ENCODE peak calls at places on chromosomes 2 and 18, in seven cellular contexts. One of them, this sample, is unnamed.

GRCh38 chr18:56168049-56168781 is 470.2 kb downstream of the TXNL1 start:
- DNase-seq in neural crest cell: no peak
- DNase-seq in Calu3: no peak
- DNase-seq in BJ: peak
- DNase-seq in A549: no peak
- DNase-seq in NCI-H510A: no peak
- DNase-seq in T follicular helper cell: no peak
- DNase-seq in this sample: peak

GRCh38 chr18:48728204-48728833 is 189.5 kb downstream of the CTIF start:
- DNase-seq in A549: no peak
- DNase-seq in neural crest cell: no peak
- DNase-seq in Calu3: no peak
- DNase-seq in NCI-H510A: no peak
- DNase-seq in T follicular helper cell: no peak
- DNase-seq in BJ: peak
- DNase-seq in this sample: no peak

GRCh38 chr2:234269769-234270204 is 219.3 kb downstream of the SPP2 start:
- DNase-seq in BJ: no peak
- DNase-seq in neural crest cell: no peak
- DNase-seq in Calu3: no peak
- DNase-seq in NCI-H510A: no peak
- DNase-seq in T follicular helper cell: no peak
- DNase-seq in A549: no peak
- DNase-seq in this sample: peak

GRCh38 chr18:10230072-10230471 is 224.4 kb upstream of the APCDD1 start:
- DNase-seq in BJ: peak
- DNase-seq in NCI-H510A: no peak
- DNase-seq in T follicular helper cell: no peak
- DNase-seq in A549: no peak
- DNase-seq in Calu3: no peak
- DNase-seq in neural crest cell: no peak
- DNase-seq in this sample: no peak

GRCh38 chr2:229901819-229902218 is 20.0 kb downstream of the TRIP12 start:
- DNase-seq in Calu3: peak
- DNase-seq in A549: peak
- DNase-seq in neural crest cell: no peak
- DNase-seq in T follicular helper cell: no peak
- DNase-seq in BJ: no peak
- DNase-seq in NCI-H510A: no peak
- DNase-seq in this sample: peak

GRCh38 chr2:231854616-231855125 is 68.4 kb downstream of the COPS7B start:
- DNase-seq in T follicular helper cell: no peak
- DNase-seq in Calu3: no peak
- DNase-seq in NCI-H510A: peak
- DNase-seq in neural crest cell: no peak
- DNase-seq in BJ: no peak
- DNase-seq in A549: no peak
- DNase-seq in this sample: no peak

GRCh38 chr2:234763051-234763909 is 188.5 kb upstream of the SH3BP4 start:
- DNase-seq in T follicular helper cell: no peak
- DNase-seq in neural crest cell: no peak
- DNase-seq in A549: no peak
- DNase-seq in NCI-H510A: no peak
- DNase-seq in BJ: peak
- DNase-seq in Calu3: no peak
- DNase-seq in this sample: no peak

GRCh38 chr18:48539406-48540328 is 836 bp downstream of the CTIF start:
- DNase-seq in T follicular helper cell: peak
- DNase-seq in BJ: no peak
- DNase-seq in A549: peak
- DNase-seq in NCI-H510A: no peak
- DNase-seq in Calu3: peak
- DNase-seq in neural crest cell: peak
- DNase-seq in this sample: peak

GRCh38 chr18:12086249-12086648 is 7.4 kb upstream of the ANKRD62 start:
- DNase-seq in NCI-H510A: peak
- DNase-seq in Calu3: peak
- DNase-seq in BJ: no peak
- DNase-seq in T follicular helper cell: no peak
- DNase-seq in neural crest cell: no peak
- DNase-seq in A549: no peak
- DNase-seq in this sample: peak

GRCh38 chr2:164842624-164842966 is 972 bp upstream of the COBLL1 start:
- DNase-seq in NCI-H510A: no peak
- DNase-seq in A549: no peak
- DNase-seq in Calu3: no peak
- DNase-seq in BJ: no peak
- DNase-seq in neural crest cell: no peak
- DNase-seq in T follicular helper cell: no peak
- DNase-seq in this sample: no peak

GRCh38 chr2:134713606-134714005 is 5.2 kb downstream of the TMEM163 start:
- DNase-seq in Calu3: no peak
- DNase-seq in neural crest cell: no peak
- DNase-seq in A549: no peak
- DNase-seq in T follicular helper cell: no peak
- DNase-seq in NCI-H510A: no peak
- DNase-seq in BJ: no peak
- DNase-seq in this sample: no peak

GRCh38 chr2:35343135-35343534 is 1012.4 kb upstream of the CRIM1 start:
- DNase-seq in T follicular helper cell: no peak
- DNase-seq in BJ: no peak
- DNase-seq in Calu3: no peak
- DNase-seq in A549: no peak
- DNase-seq in NCI-H510A: no peak
- DNase-seq in neural crest cell: peak
- DNase-seq in this sample: no peak

GRCh38 chr2:158049129-158049855 is 52.4 kb upstream of the UPP2 start:
- DNase-seq in neural crest cell: no peak
- DNase-seq in T follicular helper cell: no peak
- DNase-seq in A549: no peak
- DNase-seq in Calu3: no peak
- DNase-seq in NCI-H510A: no peak
- DNase-seq in BJ: no peak
- DNase-seq in this sample: no peak

GRCh38 chr2:39408351-39409136 is 28.5 kb downstream of the MAP4K3 start:
- DNase-seq in neural crest cell: no peak
- DNase-seq in NCI-H510A: no peak
- DNase-seq in T follicular helper cell: no peak
- DNase-seq in Calu3: no peak
- DNase-seq in A549: no peak
- DNase-seq in BJ: no peak
- DNase-seq in this sample: no peak

GRCh38 chr2:31513553-31513952 is 67.2 kb downstream of the SRD5A2 start:
- DNase-seq in Calu3: no peak
- DNase-seq in NCI-H510A: no peak
- DNase-seq in BJ: no peak
- DNase-seq in neural crest cell: no peak
- DNase-seq in A549: no peak
- DNase-seq in T follicular helper cell: no peak
- DNase-seq in this sample: no peak

GRCh38 chr2:8579686-8580085 is 102.2 kb upstream of the ID2 start:
- DNase-seq in T follicular helper cell: no peak
- DNase-seq in NCI-H510A: no peak
- DNase-seq in A549: no peak
- DNase-seq in BJ: no peak
- DNase-seq in neural crest cell: no peak
- DNase-seq in Calu3: no peak
- DNase-seq in this sample: no peak

GRCh38 chr2:9144047-9144446 is 62.6 kb upstream of the ASAP2 start:
- DNase-seq in BJ: no peak
- DNase-seq in Calu3: no peak
- DNase-seq in neural crest cell: no peak
- DNase-seq in NCI-H510A: no peak
- DNase-seq in A549: no peak
- DNase-seq in T follicular helper cell: no peak
- DNase-seq in this sample: no peak

GRCh38 chr2:167953790-167954189 is 293.6 kb downstream of the STK39 start:
- DNase-seq in Calu3: no peak
- DNase-seq in T follicular helper cell: no peak
- DNase-seq in NCI-H510A: no peak
- DNase-seq in BJ: no peak
- DNase-seq in neural crest cell: no peak
- DNase-seq in A549: no peak
- DNase-seq in this sample: no peak